ENCODE peak calls at places on chromosomes 13 and 19, in ten cellular contexts. One of them, this sample, is unnamed. For H3K9me3, the result is how much of the 10 kb centered on the place peaks cover.

GRCh38 chr13:64417609-64418008 is 2812.5 kb downstream of the PCDH9 start:
- DNase-seq in uterus: no peak
- DNase-seq in esophagus muscularis mucosa: no peak
- DNase-seq in lower lobe of right lung: no peak
- DNase-seq in BE2C: no peak
- DNase-seq in tibial artery: no peak
- DNase-seq in lung: no peak
- DNase-seq in IMR-90: no peak
- DNase-seq in heart right ventricle: no peak
- DNase-seq in heart left ventricle: no peak
- DNase-seq in this sample: no peak

GRCh38 chr13:64540468-64540867 is 2689.7 kb downstream of the PCDH9 start:
- DNase-seq in lung: no peak
- DNase-seq in heart left ventricle: no peak
- DNase-seq in tibial artery: no peak
- DNase-seq in IMR-90: peak
- DNase-seq in lower lobe of right lung: no peak
- DNase-seq in uterus: no peak
- DNase-seq in esophagus muscularis mucosa: no peak
- DNase-seq in BE2C: no peak
- DNase-seq in heart right ventricle: no peak
- DNase-seq in this sample: no peak

GRCh38 chr19:17794731-17795494 is at the start of gene B3GNT3:
- DNase-seq in BE2C: peak
- DNase-seq in lower lobe of right lung: peak
- DNase-seq in uterus: no peak
- DNase-seq in IMR-90: no peak
- DNase-seq in heart right ventricle: peak
- DNase-seq in heart left ventricle: no peak
- DNase-seq in esophagus muscularis mucosa: no peak
- DNase-seq in lung: peak
- DNase-seq in tibial artery: no peak
- DNase-seq in this sample: peak

GRCh38 chr13:25217023-25217909 is 45.2 kb upstream of the AMER2 start:
- DNase-seq in BE2C: no peak
- DNase-seq in heart right ventricle: no peak
- DNase-seq in lower lobe of right lung: no peak
- DNase-seq in IMR-90: peak
- DNase-seq in lung: no peak
- DNase-seq in esophagus muscularis mucosa: no peak
- DNase-seq in heart left ventricle: no peak
- DNase-seq in uterus: no peak
- DNase-seq in tibial artery: no peak
- DNase-seq in this sample: no peak

GRCh38 chr13:39321578-39321977 is 281.4 kb downstream of the LHFPL6 start:
- DNase-seq in uterus: no peak
- DNase-seq in BE2C: no peak
- DNase-seq in tibial artery: no peak
- DNase-seq in esophagus muscularis mucosa: no peak
- DNase-seq in heart right ventricle: no peak
- DNase-seq in heart left ventricle: peak
- DNase-seq in IMR-90: peak
- DNase-seq in lung: no peak
- DNase-seq in lower lobe of right lung: no peak
- DNase-seq in this sample: peak

GRCh38 chr19:19061491-19061890 is 2.3 kb upstream of the SLC25A42 start:
- DNase-seq in tibial artery: no peak
- DNase-seq in heart left ventricle: peak
- DNase-seq in heart right ventricle: peak
- DNase-seq in lung: no peak
- DNase-seq in uterus: no peak
- DNase-seq in lower lobe of right lung: no peak
- DNase-seq in BE2C: no peak
- DNase-seq in IMR-90: no peak
- DNase-seq in esophagus muscularis mucosa: no peak
- DNase-seq in this sample: peak

GRCh38 chr13:100602472-100603142 is 14.0 kb upstream of the GGACT start:
- DNase-seq in BE2C: no peak
- DNase-seq in esophagus muscularis mucosa: no peak
- DNase-seq in lower lobe of right lung: no peak
- DNase-seq in heart left ventricle: no peak
- DNase-seq in tibial artery: no peak
- DNase-seq in uterus: no peak
- DNase-seq in IMR-90: no peak
- DNase-seq in heart right ventricle: no peak
- DNase-seq in lung: no peak
- DNase-seq in this sample: no peak

GRCh38 chr19:6057651-6058365 is 52.5 kb downstream of the RFX2 start:
- DNase-seq in uterus: no peak
- DNase-seq in esophagus muscularis mucosa: peak
- DNase-seq in IMR-90: no peak
- DNase-seq in heart left ventricle: peak
- DNase-seq in lung: no peak
- DNase-seq in BE2C: no peak
- DNase-seq in tibial artery: peak
- DNase-seq in lower lobe of right lung: no peak
- DNase-seq in heart right ventricle: no peak
- DNase-seq in this sample: no peak

GRCh38 chr13:41833201-41833600 is 127.7 kb downstream of the VWA8 start:
- DNase-seq in IMR-90: no peak
- DNase-seq in heart right ventricle: no peak
- DNase-seq in BE2C: no peak
- DNase-seq in lower lobe of right lung: no peak
- DNase-seq in tibial artery: no peak
- DNase-seq in heart left ventricle: no peak
- DNase-seq in uterus: no peak
- DNase-seq in lung: no peak
- DNase-seq in esophagus muscularis mucosa: no peak
- DNase-seq in this sample: no peak

GRCh38 chr19:36605839-36606478 is 846 bp downstream of the ZNF382 start:
- DNase-seq in uterus: no peak
- DNase-seq in IMR-90: no peak
- DNase-seq in tibial artery: no peak
- DNase-seq in esophagus muscularis mucosa: no peak
- DNase-seq in heart left ventricle: no peak
- DNase-seq in lower lobe of right lung: no peak
- DNase-seq in BE2C: no peak
- DNase-seq in lung: no peak
- DNase-seq in heart right ventricle: no peak
- DNase-seq in this sample: no peak

GRCh38 chr13:82674546-82674945 is 1207.7 kb downstream of the SLITRK1 start:
- DNase-seq in esophagus muscularis mucosa: no peak
- DNase-seq in uterus: no peak
- DNase-seq in BE2C: no peak
- DNase-seq in tibial artery: no peak
- DNase-seq in lung: no peak
- DNase-seq in lower lobe of right lung: no peak
- DNase-seq in IMR-90: no peak
- DNase-seq in heart right ventricle: no peak
- DNase-seq in heart left ventricle: no peak
- DNase-seq in this sample: no peak

GRCh38 chr13:95624020-95624419 is 20.5 kb downstream of the DZIP1 start:
- DNase-seq in esophagus muscularis mucosa: peak
- DNase-seq in uterus: peak
- DNase-seq in BE2C: peak
- DNase-seq in tibial artery: no peak
- DNase-seq in lung: no peak
- DNase-seq in lower lobe of right lung: no peak
- DNase-seq in heart right ventricle: no peak
- DNase-seq in heart left ventricle: no peak
- DNase-seq in IMR-90: peak
- DNase-seq in this sample: no peak

DNA sequence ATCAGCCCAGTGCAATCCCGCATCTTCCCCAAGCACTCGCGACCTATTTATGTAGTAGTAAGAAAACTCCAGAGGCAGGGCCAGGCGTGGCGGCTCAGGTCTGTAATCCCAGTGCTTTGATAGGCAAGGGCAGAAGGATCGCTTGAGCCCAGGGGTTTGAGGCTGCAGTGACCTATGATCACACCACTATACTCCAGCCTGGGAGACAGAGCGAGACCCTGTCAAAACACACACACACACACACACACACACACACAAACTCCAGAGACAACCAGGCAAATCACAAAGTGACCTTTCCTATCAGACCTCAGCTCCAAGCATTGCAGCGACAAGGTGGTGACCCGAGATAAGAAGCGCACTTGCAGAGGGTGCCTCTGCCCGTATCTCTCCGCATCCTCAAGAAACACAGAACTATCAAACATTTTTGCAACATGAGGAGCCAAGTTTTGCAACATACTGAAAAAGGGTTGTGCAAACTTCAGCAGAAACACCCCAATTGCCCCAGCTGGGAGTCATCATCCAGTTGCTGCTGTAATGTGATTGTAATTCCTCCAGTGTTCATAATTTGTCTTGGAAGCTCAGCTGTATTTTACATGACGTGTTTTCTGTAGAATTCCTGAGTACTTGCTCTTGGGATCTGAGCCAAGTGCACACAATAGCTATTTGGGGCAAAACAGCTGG is 8.7 kb upstream of the KLF2 start:
- DNase-seq in tibial artery: peak
- DNase-seq in esophagus muscularis mucosa: no peak
- DNase-seq in IMR-90: peak
- DNase-seq in heart right ventricle: peak
- DNase-seq in lower lobe of right lung: peak
- DNase-seq in heart left ventricle: peak
- DNase-seq in uterus: peak
- DNase-seq in lung: peak
- DNase-seq in BE2C: no peak
- DNase-seq in this sample: no peak
- H3K4me3 ChIP-seq in tibial artery: no peak
- H3K4me3 ChIP-seq in esophagus muscularis mucosa: no peak
- H3K4me3 ChIP-seq in IMR-90: no peak
- H3K4me3 ChIP-seq in heart right ventricle: no peak
- H3K4me3 ChIP-seq in lower lobe of right lung: no peak
- H3K4me3 ChIP-seq in heart left ventricle: no peak
- H3K4me3 ChIP-seq in uterus: no peak
- H3K4me3 ChIP-seq in lung: no peak
- H3K4me3 ChIP-seq in BE2C: no peak
- H3K4me3 ChIP-seq in this sample: no peak

GRCh38 chr13:23810842-23811241 is 78.4 kb downstream of the MIPEP start:
- DNase-seq in heart right ventricle: no peak
- DNase-seq in heart left ventricle: no peak
- DNase-seq in esophagus muscularis mucosa: no peak
- DNase-seq in IMR-90: no peak
- DNase-seq in uterus: no peak
- DNase-seq in BE2C: no peak
- DNase-seq in lung: no peak
- DNase-seq in lower lobe of right lung: no peak
- DNase-seq in tibial artery: no peak
- DNase-seq in this sample: no peak
- TF ChIP-seq CTCF in heart right ventricle: no peak
- TF ChIP-seq CTCF in heart left ventricle: no peak
- TF ChIP-seq CTCF in esophagus muscularis mucosa: no peak
- TF ChIP-seq CTCF in IMR-90: no peak
- TF ChIP-seq CTCF in uterus: no peak
- TF ChIP-seq CTCF in BE2C: no peak
- TF ChIP-seq CTCF in lung: no peak
- TF ChIP-seq CTCF in lower lobe of right lung: no peak
- TF ChIP-seq CTCF in tibial artery: no peak
- TF ChIP-seq CTCF in this sample: no peak

DNA sequence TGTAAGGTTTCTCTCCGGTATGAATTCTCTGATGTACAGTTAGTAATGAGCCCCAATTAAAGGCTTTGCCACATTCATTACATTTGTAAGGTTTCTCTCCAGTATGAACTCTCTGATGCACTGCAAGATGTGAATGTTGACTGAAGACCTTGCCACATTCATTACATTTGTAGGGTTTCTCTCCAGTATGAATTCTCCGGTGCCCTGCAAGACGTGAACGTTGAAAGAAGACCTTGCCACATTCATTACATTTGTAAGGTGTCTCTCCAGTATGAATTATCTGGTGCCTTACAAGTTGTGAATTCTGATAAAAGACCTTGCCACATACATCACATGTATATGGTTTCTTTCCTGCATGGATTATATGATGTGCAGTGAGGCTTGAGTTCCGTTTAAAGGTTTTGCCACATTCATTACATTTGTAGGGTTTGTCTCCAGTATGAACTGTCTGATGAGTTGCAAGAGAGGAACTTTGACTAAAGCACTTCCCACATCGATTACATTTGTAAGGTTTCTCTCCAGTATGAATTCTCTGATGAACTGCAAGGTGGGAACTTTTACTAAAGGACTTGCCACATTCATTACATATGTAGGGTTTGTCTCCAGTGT is 17.7 kb upstream of the ZNF432 start:
- DNase-seq in heart left ventricle: no peak
- DNase-seq in lung: no peak
- DNase-seq in BE2C: no peak
- DNase-seq in IMR-90: no peak
- DNase-seq in tibial artery: no peak
- DNase-seq in heart right ventricle: no peak
- DNase-seq in lower lobe of right lung: no peak
- DNase-seq in esophagus muscularis mucosa: no peak
- DNase-seq in uterus: no peak
- DNase-seq in this sample: no peak
- H3K9me3 ChIP-seq in heart left ventricle: half or more
- H3K9me3 ChIP-seq in lung: under half
- H3K9me3 ChIP-seq in BE2C: under half
- H3K9me3 ChIP-seq in IMR-90: half or more
- H3K9me3 ChIP-seq in tibial artery: half or more
- H3K9me3 ChIP-seq in heart right ventricle: under half
- H3K9me3 ChIP-seq in lower lobe of right lung: half or more
- H3K9me3 ChIP-seq in esophagus muscularis mucosa: under half
- H3K9me3 ChIP-seq in uterus: half or more
- H3K9me3 ChIP-seq in this sample: half or more

GRCh38 chr19:39155741-39156140 is 30.2 kb downstream of the PAK4 start:
- DNase-seq in heart left ventricle: no peak
- DNase-seq in lung: no peak
- DNase-seq in lower lobe of right lung: no peak
- DNase-seq in esophagus muscularis mucosa: no peak
- DNase-seq in tibial artery: no peak
- DNase-seq in BE2C: peak
- DNase-seq in uterus: no peak
- DNase-seq in heart right ventricle: no peak
- DNase-seq in IMR-90: no peak
- DNase-seq in this sample: no peak

GRCh38 chr19:39156230-39156890 is 30.8 kb downstream of the PAK4 start:
- DNase-seq in uterus: no peak
- DNase-seq in IMR-90: peak
- DNase-seq in lung: no peak
- DNase-seq in BE2C: peak
- DNase-seq in esophagus muscularis mucosa: no peak
- DNase-seq in heart right ventricle: no peak
- DNase-seq in heart left ventricle: no peak
- DNase-seq in tibial artery: no peak
- DNase-seq in lower lobe of right lung: no peak
- DNase-seq in this sample: no peak

GRCh38 chr19:39154626-39155100 is 29.1 kb downstream of the PAK4 start:
- DNase-seq in tibial artery: no peak
- DNase-seq in lung: peak
- DNase-seq in IMR-90: no peak
- DNase-seq in esophagus muscularis mucosa: no peak
- DNase-seq in lower lobe of right lung: peak
- DNase-seq in heart left ventricle: no peak
- DNase-seq in uterus: no peak
- DNase-seq in heart right ventricle: no peak
- DNase-seq in BE2C: peak
- DNase-seq in this sample: no peak

GRCh38 chr19:39154084-39154625 is 28.6 kb downstream of the PAK4 start:
- DNase-seq in uterus: no peak
- DNase-seq in tibial artery: no peak
- DNase-seq in lung: no peak
- DNase-seq in heart left ventricle: no peak
- DNase-seq in BE2C: no peak
- DNase-seq in esophagus muscularis mucosa: no peak
- DNase-seq in IMR-90: no peak
- DNase-seq in heart right ventricle: no peak
- DNase-seq in lower lobe of right lung: no peak
- DNase-seq in this sample: no peak

GRCh38 chr19:39155114-39155700 is 29.6 kb downstream of the PAK4 start:
- DNase-seq in tibial artery: no peak
- DNase-seq in esophagus muscularis mucosa: no peak
- DNase-seq in lung: no peak
- DNase-seq in BE2C: peak
- DNase-seq in heart right ventricle: no peak
- DNase-seq in lower lobe of right lung: no peak
- DNase-seq in heart left ventricle: no peak
- DNase-seq in IMR-90: no peak
- DNase-seq in uterus: no peak
- DNase-seq in this sample: no peak
- H3K4me3 ChIP-seq in tibial artery: no peak
- H3K4me3 ChIP-seq in esophagus muscularis mucosa: no peak
- H3K4me3 ChIP-seq in lung: no peak
- H3K4me3 ChIP-seq in BE2C: no peak
- H3K4me3 ChIP-seq in heart right ventricle: no peak
- H3K4me3 ChIP-seq in lower lobe of right lung: no peak
- H3K4me3 ChIP-seq in heart left ventricle: no peak
- H3K4me3 ChIP-seq in IMR-90: no peak
- H3K4me3 ChIP-seq in uterus: no peak
- H3K4me3 ChIP-seq in this sample: no peak

This sample was measured in psoas muscle.